ENCODE peak calls at places on chromosome 22, in five cellular contexts. One of them, this sample, is unnamed.

GRCh38 chr22:38135133-38135706 is 24.7 kb upstream of the BAIAP2L2 start:
- DNase-seq in ovary: no peak
- DNase-seq in NB4: peak; percentile 22
- DNase-seq in fibroblast of lung: peak; percentile 86
- DNase-seq in cardiac fibroblast: peak; percentile 82
- DNase-seq in this sample: peak; percentile 75

GRCh38 chr22:37627545-37627944 is 11.9 kb upstream of the SH3BP1 start:
- DNase-seq in ovary: no peak
- DNase-seq in fibroblast of lung: no peak
- DNase-seq in NB4: no peak
- DNase-seq in cardiac fibroblast: no peak
- DNase-seq in this sample: no peak

GRCh38 chr22:26502688-26503561 is 9.3 kb downstream of the TFIP11 start:
- DNase-seq in NB4: peak; percentile 94
- DNase-seq in cardiac fibroblast: peak; percentile 52
- DNase-seq in ovary: no peak
- DNase-seq in fibroblast of lung: peak; percentile 53
- DNase-seq in this sample: peak; percentile 14

GRCh38 chr22:36443198-36443770 is 38.2 kb downstream of the TXN2 start:
- DNase-seq in NB4: no peak
- DNase-seq in cardiac fibroblast: no peak
- DNase-seq in fibroblast of lung: peak; percentile 77
- DNase-seq in ovary: no peak
- DNase-seq in this sample: no peak

GRCh38 chr22:35915477-35916013 is 113.1 kb downstream of the RBFOX2 start:
- DNase-seq in ovary: no peak
- DNase-seq in NB4: peak; percentile 17
- DNase-seq in cardiac fibroblast: no peak
- DNase-seq in fibroblast of lung: peak; percentile 79
- DNase-seq in this sample: no peak

GRCh38 chr22:18968011-18968749 is 32.1 kb upstream of the PRODH start:
- DNase-seq in fibroblast of lung: no peak
- DNase-seq in NB4: peak; percentile 44
- DNase-seq in cardiac fibroblast: peak; percentile 35
- DNase-seq in ovary: no peak
- DNase-seq in this sample: peak; percentile 39

GRCh38 chr22:35972559-35972958 is 56.1 kb downstream of the RBFOX2 start:
- DNase-seq in NB4: peak; percentile 9
- DNase-seq in ovary: no peak
- DNase-seq in fibroblast of lung: peak; percentile 24
- DNase-seq in cardiac fibroblast: no peak
- DNase-seq in this sample: no peak

GRCh38 chr22:46072030-46072881 is 78.1 kb upstream of the PPARA start:
- DNase-seq in ovary: peak; percentile 36
- DNase-seq in NB4: peak; percentile 74
- DNase-seq in cardiac fibroblast: peak; percentile 67
- DNase-seq in fibroblast of lung: peak; percentile 69
- DNase-seq in this sample: peak; percentile 60

GRCh38 chr22:40741116-40741515 is 61.8 kb downstream of the MCHR1 start:
- DNase-seq in ovary: no peak
- DNase-seq in cardiac fibroblast: no peak
- DNase-seq in fibroblast of lung: no peak
- DNase-seq in NB4: no peak
- DNase-seq in this sample: no peak

GRCh38 chr22:28743852-28744251 is 2.0 kb downstream of the HSCB start:
- DNase-seq in fibroblast of lung: no peak
- DNase-seq in ovary: no peak
- DNase-seq in cardiac fibroblast: no peak
- DNase-seq in NB4: no peak
- DNase-seq in this sample: no peak

GRCh38 chr22:40006641-40007040 is 11.9 kb downstream of the FAM83F start:
- DNase-seq in cardiac fibroblast: no peak
- DNase-seq in ovary: no peak
- DNase-seq in NB4: peak; percentile 10
- DNase-seq in fibroblast of lung: no peak
- DNase-seq in this sample: no peak

GRCh38 chr22:37633693-37634504 is 5.6 kb upstream of the SH3BP1 start:
- DNase-seq in fibroblast of lung: peak; percentile 88
- DNase-seq in NB4: peak; percentile 99
- DNase-seq in cardiac fibroblast: peak; percentile 95
- DNase-seq in ovary: peak; percentile 97
- DNase-seq in this sample: no peak

DNA sequence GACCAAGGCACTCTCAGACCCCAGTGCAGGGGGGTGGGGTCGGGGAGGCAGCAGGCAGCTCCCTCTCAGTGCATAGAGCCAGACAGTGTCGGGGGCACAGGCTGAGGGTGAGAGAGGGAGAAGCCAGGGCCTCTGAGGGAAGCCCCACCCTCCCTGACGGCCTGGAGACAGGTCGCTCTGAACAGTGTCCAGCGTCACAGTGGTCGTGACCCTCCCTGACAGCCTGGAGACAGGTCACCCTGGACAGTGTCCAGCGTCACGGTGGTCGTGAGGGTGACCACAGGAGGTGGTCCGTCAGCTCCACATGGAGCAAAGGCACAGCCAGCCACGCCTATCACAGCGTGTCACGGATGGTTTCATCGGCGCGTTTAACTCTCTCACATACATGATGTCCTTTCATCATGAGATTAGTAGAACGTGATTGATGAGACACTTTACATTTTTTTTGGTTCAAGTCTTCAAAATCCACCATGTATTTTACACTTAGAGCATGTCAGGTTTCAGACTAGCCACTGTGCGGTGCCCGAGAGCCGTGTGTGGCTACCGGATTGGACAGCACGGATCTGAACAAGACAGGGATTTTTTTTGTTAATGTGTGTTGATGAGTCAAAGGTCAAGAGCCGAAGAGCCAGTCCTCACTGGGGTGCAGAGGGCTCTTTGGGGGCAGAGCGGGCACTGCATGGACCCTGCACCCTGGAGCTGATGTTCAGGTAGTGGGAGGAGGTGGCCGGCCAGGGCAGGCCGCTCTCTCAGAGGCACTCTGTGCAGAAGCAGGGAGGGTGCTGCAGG is 23.9 kb upstream of the PANX2 start:
- DNase-seq in cardiac fibroblast: peak; percentile 84
- DNase-seq in NB4: peak; percentile 80
- DNase-seq in fibroblast of lung: peak; percentile 58
- DNase-seq in ovary: peak; percentile 72
- DNase-seq in this sample: peak; percentile 75
- TF ChIP-seq CTCF in cardiac fibroblast: peak; percentile 99
- TF ChIP-seq CTCF in NB4: peak; percentile 78
- TF ChIP-seq CTCF in fibroblast of lung: peak; percentile 99
- TF ChIP-seq CTCF in ovary: peak; percentile 72
- TF ChIP-seq CTCF in this sample: peak; percentile 56

GRCh38 chr22:29799217-29799680 is 32.1 kb downstream of the UQCR10 start:
- DNase-seq in fibroblast of lung: peak; percentile 97
- DNase-seq in NB4: peak; percentile 97
- DNase-seq in cardiac fibroblast: peak; percentile 97
- DNase-seq in ovary: peak; percentile 78
- DNase-seq in this sample: peak; percentile 91
- TF ChIP-seq CTCF in fibroblast of lung: no peak
- TF ChIP-seq CTCF in NB4: no peak
- TF ChIP-seq CTCF in cardiac fibroblast: no peak
- TF ChIP-seq CTCF in ovary: no peak
- TF ChIP-seq CTCF in this sample: no peak

DNA sequence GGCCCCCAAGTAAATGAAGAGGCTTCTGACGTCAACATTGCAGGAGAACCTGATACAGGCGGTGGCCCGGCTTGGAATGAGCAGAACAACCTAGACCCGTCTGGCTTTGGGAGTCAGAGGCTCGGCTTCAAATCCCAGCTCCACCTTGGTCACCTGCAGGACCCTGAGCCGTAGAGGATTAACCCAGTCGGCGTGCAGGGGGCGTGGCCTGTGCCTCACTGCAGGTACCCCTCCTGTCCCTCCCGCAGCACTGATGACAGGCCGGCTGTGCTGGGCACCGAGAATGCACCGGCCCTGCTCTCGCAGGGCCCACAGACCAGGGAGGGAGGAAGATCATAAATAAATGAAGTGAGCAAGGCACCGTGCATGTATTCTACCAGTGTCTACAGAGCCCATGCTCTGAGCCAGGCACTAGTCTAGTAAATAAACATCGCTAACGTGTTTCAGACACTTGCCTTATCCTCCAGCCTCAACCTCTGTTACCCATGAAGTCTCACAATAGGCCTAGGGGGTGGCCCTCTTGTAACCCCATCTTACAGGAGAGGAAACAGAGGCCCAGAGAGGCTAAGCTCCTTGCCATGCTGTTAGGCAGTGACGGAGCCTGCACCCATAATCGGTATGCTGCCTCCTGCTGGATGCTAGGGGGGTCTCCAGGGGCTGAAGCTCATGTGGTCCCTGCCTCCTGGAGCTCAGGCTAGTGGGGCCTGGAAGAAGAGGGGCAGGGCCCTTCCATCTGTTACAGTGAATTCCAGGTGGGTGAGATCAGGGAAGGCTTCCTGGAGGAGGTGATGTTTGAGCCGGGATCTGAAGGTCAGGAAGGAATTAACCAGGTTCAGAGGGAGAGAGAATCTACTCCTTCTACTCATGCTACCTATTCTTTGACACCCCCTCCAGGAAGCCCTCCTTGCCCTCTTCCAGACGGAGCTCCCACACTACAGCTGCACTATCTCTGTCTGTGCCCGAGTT is 53.4 kb downstream of the RTL6 start:
- DNase-seq in ovary: no peak
- DNase-seq in cardiac fibroblast: no peak
- DNase-seq in NB4: peak; percentile 18
- DNase-seq in fibroblast of lung: no peak
- DNase-seq in this sample: no peak
- TF ChIP-seq CTCF in ovary: no peak
- TF ChIP-seq CTCF in cardiac fibroblast: peak; percentile 14
- TF ChIP-seq CTCF in NB4: peak; percentile 3
- TF ChIP-seq CTCF in fibroblast of lung: no peak
- TF ChIP-seq CTCF in this sample: no peak

DNA sequence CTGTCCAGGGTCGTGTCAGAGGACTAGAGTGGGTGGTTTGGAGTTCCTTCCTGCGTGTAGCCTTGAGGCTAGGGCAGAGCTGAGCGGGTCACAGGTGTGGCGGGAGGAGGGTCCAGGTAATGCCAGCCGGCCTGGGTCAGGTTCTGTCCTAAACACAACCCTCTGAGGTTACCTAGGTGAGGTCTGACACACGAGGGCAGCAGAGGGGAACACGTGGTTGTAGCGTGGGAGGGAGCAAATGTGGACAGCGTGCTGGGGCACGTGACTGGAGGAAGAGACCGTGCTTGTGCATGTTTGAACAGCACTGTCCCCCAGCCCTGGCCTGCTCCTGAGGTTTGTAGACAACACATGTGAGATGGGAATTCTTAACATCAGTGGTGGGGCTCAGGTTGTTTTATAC is 13.1 kb downstream of the MOV10L1 start:
- DNase-seq in cardiac fibroblast: no peak
- DNase-seq in ovary: no peak
- DNase-seq in fibroblast of lung: no peak
- DNase-seq in NB4: peak; percentile 43
- DNase-seq in this sample: no peak
- TF ChIP-seq CTCF in cardiac fibroblast: no peak
- TF ChIP-seq CTCF in ovary: no peak
- TF ChIP-seq CTCF in fibroblast of lung: no peak
- TF ChIP-seq CTCF in NB4: no peak
- TF ChIP-seq CTCF in this sample: no peak

DNA sequence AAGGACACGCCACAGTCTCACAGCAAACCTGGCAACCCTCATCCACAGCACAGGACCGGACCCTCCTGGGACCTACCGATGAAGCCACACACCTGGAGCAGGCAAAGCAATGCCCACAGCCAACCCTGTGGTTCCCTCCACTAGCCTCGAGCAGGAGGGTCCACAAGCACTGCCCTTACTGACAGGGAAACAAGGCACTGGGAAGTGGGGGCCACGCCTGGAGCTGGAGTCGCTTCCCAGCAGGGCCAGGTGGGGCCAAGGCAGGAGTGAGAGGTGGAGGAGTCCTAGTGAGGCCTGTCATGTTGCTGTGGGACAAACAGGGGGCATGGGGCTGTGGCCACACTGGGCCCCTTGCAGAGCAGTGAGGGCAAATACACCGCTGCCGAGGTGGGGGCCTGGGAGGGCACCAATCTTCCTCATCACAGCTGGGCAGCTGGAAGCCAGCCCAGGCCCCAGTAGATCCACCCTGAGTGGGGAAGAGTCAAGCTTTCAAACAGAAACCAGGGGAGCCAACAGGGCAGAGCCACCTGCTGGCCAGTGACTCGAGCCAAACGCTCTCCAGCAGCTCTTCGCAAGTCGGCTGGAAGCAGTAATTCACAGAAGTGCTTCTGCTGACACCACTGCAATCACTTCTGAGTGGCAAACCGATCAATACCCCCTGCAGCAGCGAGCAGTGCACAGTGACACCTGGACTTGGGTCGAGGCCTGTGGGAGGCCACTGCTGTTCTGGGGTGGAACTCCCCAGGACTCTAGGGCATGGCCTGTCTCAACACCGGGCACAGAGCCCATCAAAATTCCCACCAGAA is 13.7 kb downstream of the SULT4A1 start:
- DNase-seq in cardiac fibroblast: peak; percentile 33
- DNase-seq in ovary: no peak
- DNase-seq in NB4: peak; percentile 27
- DNase-seq in fibroblast of lung: peak; percentile 30
- DNase-seq in this sample: no peak
- TF ChIP-seq CTCF in cardiac fibroblast: peak; percentile 49
- TF ChIP-seq CTCF in ovary: no peak
- TF ChIP-seq CTCF in NB4: peak; percentile 33
- TF ChIP-seq CTCF in fibroblast of lung: peak; percentile 39
- TF ChIP-seq CTCF in this sample: peak; percentile 37

This sample was measured in Calu3.